ENCODE peak calls at places on chromosome 17, in five cellular contexts. G is cardiac muscle cell, U is IMR-90, B is upper lobe of right lung, M is sigmoid colon. N is an unnamed sample.

GRCh38 chr17:82338858-82339633 is 5.5 kb upstream of the SECTM1 start:
- DNase-seq in G (peak), U (peak), M (peak), B (no peak), N (peak)

GRCh38 chr17:7884581-7885356 is 3.8 kb upstream of the CHD3 start:
- DNase-seq in G (peak), B (peak), M (no peak), U (no peak), N (no peak)

GRCh38 chr17:48307814-48308411 is 122.1 kb downstream of the SKAP1 start:
- DNase-seq in M (peak), U (peak), B (no peak), G (peak), N (peak)

GRCh38 chr17:65332375-65332774 is 195.2 kb downstream of the RGS9 start:
- DNase-seq in U (peak), B (no peak), G (peak), M (no peak), N (peak)

GRCh38 chr17:21271767-21272166 is 12.7 kb upstream of the MAP2K3 start:
- DNase-seq in B (no peak), U (no peak), M (no peak), G (no peak), N (no peak)

GRCh38 chr17:32503251-32504165 is 16.7 kb downstream of the CDK5R1 start:
- DNase-seq in G (no peak), U (no peak), M (no peak), B (peak), N (no peak)

GRCh38 chr17:40932608-40933007 is 4.8 kb downstream of the KRT23 start:
- DNase-seq in U (no peak), M (no peak), G (no peak), B (no peak), N (no peak)

GRCh38 chr17:31433091-31433790 is 41.8 kb downstream of the RAB11FIP4 start:
- DNase-seq in G (no peak), U (no peak), M (no peak), B (no peak), N (no peak)

GRCh38 chr17:55303008-55303493 is 38.3 kb downstream of the HLF start:
- DNase-seq in G (no peak), B (no peak), M (no peak), U (no peak), N (no peak)

GRCh38 chr17:19004601-19005441 is at the start of gene FAM83G:
- DNase-seq in G (peak), M (peak), B (peak), U (peak), N (no peak)

GRCh38 chr17:60421273-60422161 is 772 bp upstream of the CHCT1 start:
- DNase-seq in G (peak), M (peak), B (peak), U (peak), N (no peak)
- H3K27ac ChIP-seq in G (no peak), M (no peak), B (peak), U (no peak), N (no peak)

GRCh38 chr17:57515662-57516211 is 229.4 kb downstream of the CCDC182 start:
- DNase-seq in B (no peak), U (no peak), G (no peak), M (no peak), N (no peak)
- TF ChIP-seq CTCF in B (no peak), U (peak), G (peak), M (no peak), N (peak)

GRCh38 chr17:9668532-9668931 is 23.2 kb downstream of the USP43 start:
- DNase-seq in B (no peak), M (no peak), U (no peak), G (peak), N (no peak)
- H3K27ac ChIP-seq in B (no peak), M (no peak), U (no peak), G (no peak), N (no peak)

GRCh38 chr17:75819723-75820410 is 24.3 kb downstream of the UNC13D start:
- DNase-seq in M (no peak), B (no peak), G (no peak), U (no peak), N (no peak)

GRCh38 chr17:75820411-75821080 is 23.7 kb downstream of the UNC13D start:
- DNase-seq in M (no peak), G (no peak), B (no peak), U (no peak), N (no peak)

GRCh38 chr17:75817571-75817970 is 26.6 kb downstream of the UNC13D start:
- DNase-seq in B (no peak), U (no peak), M (no peak), G (no peak), N (no peak)

GRCh38 chr17:75818326-75818885 is 25.8 kb downstream of the UNC13D start:
- DNase-seq in B (no peak), M (no peak), G (no peak), U (no peak), N (no peak)

DNA sequence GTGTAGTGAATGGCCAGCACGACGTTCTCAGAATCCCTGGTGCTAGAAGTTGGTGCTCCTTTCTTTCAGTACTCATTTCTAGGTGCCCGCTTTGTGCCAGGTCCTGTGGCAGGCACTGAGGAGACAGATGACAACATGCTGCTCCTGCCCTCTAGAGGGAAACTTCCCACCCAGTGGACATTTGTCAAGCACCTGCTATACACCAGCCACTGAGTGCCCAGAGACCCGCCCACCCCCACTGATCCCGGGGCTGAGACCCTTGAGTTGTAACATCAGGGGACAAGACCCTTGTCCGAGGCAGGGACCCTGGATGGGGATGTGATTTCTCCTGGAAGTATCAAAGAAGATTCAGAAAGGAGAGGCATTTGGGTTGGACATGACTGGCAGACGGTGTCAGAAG is 25.1 kb downstream of the UNC13D start:
- DNase-seq in B (no peak), G (no peak), M (no peak), U (no peak), N (no peak)
- TF ChIP-seq CTCF in B (no peak), G (no peak), M (no peak), U (no peak), N (no peak)

DNA sequence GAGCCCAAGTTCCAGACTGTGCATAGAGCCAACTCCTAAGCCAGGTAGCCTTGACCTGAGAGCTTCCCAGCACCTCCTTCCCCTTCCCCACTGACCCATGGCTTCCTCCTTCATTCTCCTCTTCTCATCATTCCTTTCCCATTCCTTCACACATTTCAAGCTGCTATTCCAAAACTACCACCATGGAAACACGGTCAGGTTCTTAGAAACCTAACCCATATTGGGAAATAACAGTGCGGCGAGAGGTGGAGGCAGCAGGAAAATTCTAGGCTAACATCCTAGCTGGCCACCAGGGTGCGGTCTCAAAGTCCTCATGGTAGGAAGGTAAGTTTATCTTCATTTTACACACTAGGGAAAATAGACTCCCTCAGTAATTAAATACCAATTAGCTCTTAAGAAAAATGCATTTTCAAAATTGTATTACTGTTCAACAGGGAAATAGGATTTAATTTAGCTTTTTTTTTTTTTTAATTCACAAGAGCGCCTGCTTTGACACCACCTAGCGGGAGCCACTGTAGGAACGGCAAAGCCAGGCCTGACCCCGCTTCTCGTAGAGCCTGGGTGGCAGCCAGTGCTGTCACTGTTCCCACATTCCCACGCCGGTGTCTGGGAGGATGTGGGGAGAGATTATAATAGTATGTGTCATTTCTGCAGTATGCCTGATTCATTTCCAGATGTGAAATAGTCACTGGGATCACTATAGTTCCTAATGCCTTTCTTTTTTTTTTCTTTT is 14.0 kb upstream of the SPHK1 start:
- DNase-seq in B (no peak), M (peak), G (peak), U (peak), N (peak)
- H3K27ac ChIP-seq in B (no peak), M (peak), G (peak), U (peak), N (peak)

GRCh38 chr17:63682441-63682840 is 17.5 kb downstream of the LIMD2 start:
- DNase-seq in U (no peak), G (no peak), B (no peak), M (no peak), N (no peak)

GRCh38 chr17:63676540-63676933 is 23.4 kb downstream of the LIMD2 start:
- DNase-seq in G (no peak), B (no peak), U (no peak), M (no peak), N (no peak)

GRCh38 chr17:63681530-63681929 is 18.4 kb downstream of the LIMD2 start:
- DNase-seq in G (no peak), M (no peak), U (no peak), B (no peak), N (no peak)

GRCh38 chr17:63680700-63681099 is 19.2 kb downstream of the LIMD2 start:
- DNase-seq in B (no peak), U (no peak), M (no peak), G (no peak), N (no peak)

DNA sequence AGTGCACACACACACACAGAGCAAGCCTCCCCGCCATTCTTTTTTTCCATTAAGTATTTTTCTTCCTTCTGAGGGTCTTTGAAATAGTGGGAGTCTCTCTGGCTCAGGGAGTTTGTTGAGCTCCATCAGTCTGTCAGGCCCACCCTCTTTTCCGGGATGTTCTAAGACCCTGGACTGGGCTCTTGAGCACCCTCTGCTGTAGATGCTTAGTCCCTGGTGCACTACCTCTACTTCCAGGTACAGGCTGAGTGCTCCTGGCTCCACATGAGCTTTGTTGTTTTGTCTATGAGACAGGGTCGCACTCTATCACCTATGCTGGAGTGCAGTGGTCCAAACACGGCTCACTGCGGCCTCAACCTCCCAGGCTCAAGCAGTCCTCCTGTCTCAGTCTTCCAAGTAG is 20.7 kb downstream of the LIMD2 start:
- DNase-seq in G (no peak), U (no peak), B (no peak), M (no peak), N (no peak)
- TF ChIP-seq CTCF in G (no peak), U (no peak), B (no peak), M (no peak), N (peak)